ENCODE peak calls at places on chromosomes 13 and 19, in five cellular contexts. One of them, this sample, is unnamed.

GRCh38 chr19:42287017-42287825 is 14.7 kb upstream of the PRR19 start:
- DNase-seq in AG10803: no peak
- DNase-seq in fibroblast of lung: no peak
- DNase-seq in cardiac muscle cell: no peak
- DNase-seq in suprapubic skin: peak
- DNase-seq in this sample: no peak

GRCh38 chr19:54252243-54252642 is 4.8 kb downstream of the LILRB5 start:
- DNase-seq in AG10803: no peak
- DNase-seq in fibroblast of lung: no peak
- DNase-seq in cardiac muscle cell: no peak
- DNase-seq in suprapubic skin: peak
- DNase-seq in this sample: no peak

GRCh38 chr13:79711631-79712030 is 230.7 kb downstream of the NDFIP2 start:
- DNase-seq in AG10803: peak
- DNase-seq in fibroblast of lung: no peak
- DNase-seq in cardiac muscle cell: no peak
- DNase-seq in suprapubic skin: no peak
- DNase-seq in this sample: no peak

GRCh38 chr19:13997637-13997962 is 8.5 kb downstream of the RFX1 start:
- DNase-seq in AG10803: no peak
- DNase-seq in fibroblast of lung: no peak
- DNase-seq in cardiac muscle cell: no peak
- DNase-seq in suprapubic skin: no peak
- DNase-seq in this sample: no peak

GRCh38 chr13:51066091-51066831 is 44.8 kb downstream of the C13orf42 start:
- DNase-seq in AG10803: no peak
- DNase-seq in fibroblast of lung: no peak
- DNase-seq in cardiac muscle cell: no peak
- DNase-seq in suprapubic skin: no peak
- DNase-seq in this sample: no peak

GRCh38 chr13:80962855-80963254 is 621.9 kb upstream of the SPRY2 start:
- DNase-seq in AG10803: no peak
- DNase-seq in fibroblast of lung: peak
- DNase-seq in cardiac muscle cell: no peak
- DNase-seq in suprapubic skin: no peak
- DNase-seq in this sample: peak

GRCh38 chr13:89900104-89900760 is 1447.3 kb upstream of the MIR17HG start:
- DNase-seq in AG10803: no peak
- DNase-seq in fibroblast of lung: peak
- DNase-seq in cardiac muscle cell: no peak
- DNase-seq in suprapubic skin: no peak
- DNase-seq in this sample: no peak

GRCh38 chr19:17855333-17856152 is 4.2 kb upstream of the RPL18A start:
- DNase-seq in AG10803: peak
- DNase-seq in fibroblast of lung: peak
- DNase-seq in cardiac muscle cell: peak
- DNase-seq in suprapubic skin: peak
- DNase-seq in this sample: peak

GRCh38 chr13:83503424-83503823 is 378.9 kb downstream of the SLITRK1 start:
- DNase-seq in AG10803: peak
- DNase-seq in fibroblast of lung: peak
- DNase-seq in cardiac muscle cell: no peak
- DNase-seq in suprapubic skin: no peak
- DNase-seq in this sample: peak

GRCh38 chr19:23343434-23344010 is 51.7 kb downstream of the ZNF91 start:
- DNase-seq in AG10803: no peak
- DNase-seq in fibroblast of lung: no peak
- DNase-seq in cardiac muscle cell: no peak
- DNase-seq in suprapubic skin: no peak
- DNase-seq in this sample: no peak

GRCh38 chr19:23346696-23347095 is 48.6 kb downstream of the ZNF91 start:
- DNase-seq in AG10803: no peak
- DNase-seq in fibroblast of lung: no peak
- DNase-seq in cardiac muscle cell: no peak
- DNase-seq in suprapubic skin: no peak
- DNase-seq in this sample: no peak

GRCh38 chr19:23351806-23352205 is 43.5 kb downstream of the ZNF91 start:
- DNase-seq in AG10803: no peak
- DNase-seq in fibroblast of lung: no peak
- DNase-seq in cardiac muscle cell: no peak
- DNase-seq in suprapubic skin: no peak
- DNase-seq in this sample: no peak

GRCh38 chr19:23345838-23346237 is 49.4 kb downstream of the ZNF91 start:
- DNase-seq in AG10803: no peak
- DNase-seq in fibroblast of lung: no peak
- DNase-seq in cardiac muscle cell: no peak
- DNase-seq in suprapubic skin: no peak
- DNase-seq in this sample: no peak
- TF ChIP-seq CTCF in AG10803: no peak
- TF ChIP-seq CTCF in fibroblast of lung: no peak
- TF ChIP-seq CTCF in cardiac muscle cell: no peak
- TF ChIP-seq CTCF in suprapubic skin: no peak
- TF ChIP-seq CTCF in this sample: no peak

DNA sequence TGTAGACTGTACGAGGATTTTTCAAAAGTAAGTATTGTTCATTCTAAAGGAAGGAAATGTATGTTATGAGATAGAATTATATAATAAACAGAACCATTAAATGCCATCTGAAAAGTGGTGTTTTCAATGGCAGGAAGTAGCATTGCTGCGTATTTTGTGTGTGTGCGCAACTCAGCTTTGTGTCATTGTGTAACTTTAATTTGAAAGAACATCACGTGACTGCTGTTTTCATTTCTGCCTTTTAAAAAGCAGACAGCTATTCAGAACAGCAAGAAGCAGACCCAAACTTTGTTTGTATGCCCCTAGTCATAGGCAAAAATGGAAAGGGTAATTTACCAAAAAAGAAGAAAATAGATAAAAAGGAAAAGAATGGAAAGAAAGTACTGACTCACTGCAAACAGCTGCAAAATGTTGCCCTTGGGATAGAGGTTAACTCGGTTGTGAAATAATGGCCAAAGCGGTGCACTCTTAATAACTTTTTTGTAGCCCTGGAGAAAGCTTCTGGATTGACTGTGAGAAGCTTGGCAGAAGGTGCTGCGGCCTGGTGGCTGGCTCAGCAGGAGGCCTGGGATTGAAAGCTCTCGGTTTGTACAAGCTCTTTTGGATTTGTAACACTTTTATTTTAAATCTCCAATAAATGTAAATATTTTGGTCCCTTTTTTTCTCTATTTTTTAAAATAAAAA is 97.3 kb downstream of the GGACT start:
- DNase-seq in AG10803: peak
- DNase-seq in fibroblast of lung: peak
- DNase-seq in cardiac muscle cell: no peak
- DNase-seq in suprapubic skin: no peak
- DNase-seq in this sample: peak
- TF ChIP-seq CTCF in AG10803: no peak
- TF ChIP-seq CTCF in fibroblast of lung: peak
- TF ChIP-seq CTCF in cardiac muscle cell: peak
- TF ChIP-seq CTCF in suprapubic skin: no peak
- TF ChIP-seq CTCF in this sample: peak

DNA sequence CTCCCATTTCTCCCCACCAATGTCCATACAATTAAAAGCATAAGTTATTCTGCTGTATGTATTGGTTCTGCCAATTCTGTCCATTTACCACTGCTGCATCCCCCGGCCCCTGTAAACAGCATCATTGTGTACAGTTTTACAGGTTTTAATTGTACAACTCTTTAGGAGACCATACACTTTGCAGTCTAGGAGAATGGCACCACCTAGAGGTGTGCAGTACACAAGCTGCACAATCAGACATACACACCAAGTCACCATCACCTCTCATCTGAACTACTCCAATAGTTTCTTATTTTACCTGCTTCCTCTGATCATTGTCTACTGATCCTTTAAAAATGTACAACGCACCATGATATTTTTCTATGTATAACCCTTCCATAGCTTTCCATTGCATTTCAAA is 855.9 kb upstream of the KLHL1 start:
- DNase-seq in AG10803: no peak
- DNase-seq in fibroblast of lung: peak
- DNase-seq in cardiac muscle cell: no peak
- DNase-seq in suprapubic skin: no peak
- DNase-seq in this sample: peak
- TF ChIP-seq CTCF in AG10803: no peak
- TF ChIP-seq CTCF in fibroblast of lung: peak
- TF ChIP-seq CTCF in cardiac muscle cell: no peak
- TF ChIP-seq CTCF in suprapubic skin: no peak
- TF ChIP-seq CTCF in this sample: peak

GRCh38 chr13:91158015-91158390 is 189.5 kb upstream of the MIR17HG start:
- DNase-seq in AG10803: no peak
- DNase-seq in fibroblast of lung: no peak
- DNase-seq in cardiac muscle cell: no peak
- DNase-seq in suprapubic skin: no peak
- DNase-seq in this sample: peak
- TF ChIP-seq CTCF in AG10803: no peak
- TF ChIP-seq CTCF in fibroblast of lung: no peak
- TF ChIP-seq CTCF in cardiac muscle cell: no peak
- TF ChIP-seq CTCF in suprapubic skin: no peak
- TF ChIP-seq CTCF in this sample: no peak

GRCh38 chr19:3357731-3358391 is 8.5 kb upstream of the NFIC start:
- DNase-seq in AG10803: no peak
- DNase-seq in fibroblast of lung: no peak
- DNase-seq in cardiac muscle cell: no peak
- DNase-seq in suprapubic skin: no peak
- DNase-seq in this sample: no peak

GRCh38 chr19:3358919-3359849 is 7.2 kb upstream of the NFIC start:
- DNase-seq in AG10803: peak
- DNase-seq in fibroblast of lung: peak
- DNase-seq in cardiac muscle cell: peak
- DNase-seq in suprapubic skin: no peak
- DNase-seq in this sample: peak

GRCh38 chr19:3357362-3357730 is 9.0 kb upstream of the NFIC start:
- DNase-seq in AG10803: no peak
- DNase-seq in fibroblast of lung: no peak
- DNase-seq in cardiac muscle cell: no peak
- DNase-seq in suprapubic skin: no peak
- DNase-seq in this sample: no peak

GRCh38 chr19:3358392-3358918 is 7.9 kb upstream of the NFIC start:
- DNase-seq in AG10803: no peak
- DNase-seq in fibroblast of lung: no peak
- DNase-seq in cardiac muscle cell: no peak
- DNase-seq in suprapubic skin: no peak
- DNase-seq in this sample: no peak

DNA sequence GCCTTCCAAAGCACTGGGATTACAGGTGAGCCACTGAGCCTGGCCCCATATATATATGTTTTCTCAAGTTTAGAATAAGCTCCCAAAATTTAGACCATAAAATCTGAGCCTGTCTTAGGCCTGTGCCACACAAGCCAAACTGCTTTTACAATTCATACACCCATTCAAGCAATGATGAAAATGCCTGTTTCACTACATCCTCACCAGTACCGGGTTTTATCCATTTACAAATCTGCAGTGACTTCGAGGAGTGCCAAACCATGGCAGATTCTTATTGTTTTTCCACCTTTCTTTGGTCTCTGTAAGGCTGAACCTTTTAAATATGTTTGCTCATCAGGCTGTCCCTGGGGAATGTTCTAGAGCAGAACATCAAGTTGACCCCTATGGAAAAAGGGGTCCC is 9.6 kb upstream of the NFIC start:
- DNase-seq in AG10803: no peak
- DNase-seq in fibroblast of lung: no peak
- DNase-seq in cardiac muscle cell: no peak
- DNase-seq in suprapubic skin: no peak
- DNase-seq in this sample: no peak
- TF ChIP-seq CTCF in AG10803: no peak
- TF ChIP-seq CTCF in fibroblast of lung: no peak
- TF ChIP-seq CTCF in cardiac muscle cell: no peak
- TF ChIP-seq CTCF in suprapubic skin: no peak
- TF ChIP-seq CTCF in this sample: no peak

GRCh38 chr13:22757530-22758120 is 423.2 kb upstream of the SGCG start:
- DNase-seq in AG10803: peak
- DNase-seq in fibroblast of lung: peak
- DNase-seq in cardiac muscle cell: peak
- DNase-seq in suprapubic skin: no peak
- DNase-seq in this sample: peak
- TF ChIP-seq CTCF in AG10803: peak
- TF ChIP-seq CTCF in fibroblast of lung: peak
- TF ChIP-seq CTCF in cardiac muscle cell: peak
- TF ChIP-seq CTCF in suprapubic skin: no peak
- TF ChIP-seq CTCF in this sample: peak

GRCh38 chr19:18858906-18859646 is 27.3 kb downstream of the UPF1 start:
- DNase-seq in AG10803: no peak
- DNase-seq in fibroblast of lung: no peak
- DNase-seq in cardiac muscle cell: no peak
- DNase-seq in suprapubic skin: no peak
- DNase-seq in this sample: no peak

GRCh38 chr19:18854982-18855381 is 23.2 kb downstream of the UPF1 start:
- DNase-seq in AG10803: no peak
- DNase-seq in fibroblast of lung: no peak
- DNase-seq in cardiac muscle cell: no peak
- DNase-seq in suprapubic skin: no peak
- DNase-seq in this sample: no peak

GRCh38 chr19:18857223-18857622 is 25.5 kb downstream of the UPF1 start:
- DNase-seq in AG10803: no peak
- DNase-seq in fibroblast of lung: no peak
- DNase-seq in cardiac muscle cell: no peak
- DNase-seq in suprapubic skin: no peak
- DNase-seq in this sample: no peak

GRCh38 chr19:18855647-18856384 is 24.1 kb downstream of the UPF1 start:
- DNase-seq in AG10803: no peak
- DNase-seq in fibroblast of lung: no peak
- DNase-seq in cardiac muscle cell: no peak
- DNase-seq in suprapubic skin: no peak
- DNase-seq in this sample: no peak

GRCh38 chr19:18856385-18857126 is 24.8 kb downstream of the UPF1 start:
- DNase-seq in AG10803: peak
- DNase-seq in fibroblast of lung: peak
- DNase-seq in cardiac muscle cell: no peak
- DNase-seq in suprapubic skin: no peak
- DNase-seq in this sample: peak
- TF ChIP-seq CTCF in AG10803: peak
- TF ChIP-seq CTCF in fibroblast of lung: peak
- TF ChIP-seq CTCF in cardiac muscle cell: peak
- TF ChIP-seq CTCF in suprapubic skin: no peak
- TF ChIP-seq CTCF in this sample: peak

This sample was measured in fibroblast of pulmonary artery.